ENCODE peak calls at places on chromosomes 4 and X, in nine cellular contexts. One of them, this sample, is unnamed.

GRCh38 chr4:627347-627746 is 2.0 kb downstream of the PDE6B start:
- DNase-seq in hepatocyte: no peak
- DNase-seq in NCI-H146: no peak
- DNase-seq in astrocyte of the spinal cord: no peak
- DNase-seq in GM10248: no peak
- DNase-seq in lower leg skin: no peak
- DNase-seq in fibroblast of lung: no peak
- DNase-seq in activated gamma-delta T cell treated with anti-CD3 and anti-CD28 coated beads, Interleukin-2, amount 50 U/mL, for 16 hours: no peak
- DNase-seq in pulmonary artery endothelial cell: no peak
- DNase-seq in this sample: no peak

GRCh38 chr4:179586460-179586859 is 2144.2 kb upstream of the AGA start:
- DNase-seq in hepatocyte: no peak
- DNase-seq in NCI-H146: no peak
- DNase-seq in astrocyte of the spinal cord: peak; percentile 16
- DNase-seq in GM10248: no peak
- DNase-seq in lower leg skin: no peak
- DNase-seq in fibroblast of lung: no peak
- DNase-seq in activated gamma-delta T cell treated with anti-CD3 and anti-CD28 coated beads, Interleukin-2, amount 50 U/mL, for 16 hours: no peak
- DNase-seq in pulmonary artery endothelial cell: no peak
- DNase-seq in this sample: no peak

GRCh38 chrX:40278340-40279090 is 180.8 kb upstream of the BCOR start:
- DNase-seq in hepatocyte: peak; percentile 77
- DNase-seq in NCI-H146: peak; percentile 43
- DNase-seq in astrocyte of the spinal cord: peak; percentile 49
- DNase-seq in GM10248: no peak
- DNase-seq in lower leg skin: no peak
- DNase-seq in fibroblast of lung: no peak
- DNase-seq in activated gamma-delta T cell treated with anti-CD3 and anti-CD28 coated beads, Interleukin-2, amount 50 U/mL, for 16 hours: peak; percentile 34
- DNase-seq in pulmonary artery endothelial cell: no peak
- DNase-seq in this sample: peak; percentile 1

GRCh38 chr4:137474711-137475301 is 57.5 kb downstream of the PCDH18 start:
- DNase-seq in hepatocyte: peak; percentile 76
- DNase-seq in NCI-H146: peak; percentile 30
- DNase-seq in astrocyte of the spinal cord: peak; percentile 79
- DNase-seq in GM10248: no peak
- DNase-seq in lower leg skin: no peak
- DNase-seq in fibroblast of lung: peak; percentile 85
- DNase-seq in activated gamma-delta T cell treated with anti-CD3 and anti-CD28 coated beads, Interleukin-2, amount 50 U/mL, for 16 hours: no peak
- DNase-seq in pulmonary artery endothelial cell: no peak
- DNase-seq in this sample: peak; percentile 66

GRCh38 chr4:40057540-40058091 is 966 bp downstream of the N4BP2 start:
- DNase-seq in hepatocyte: peak; percentile 91
- DNase-seq in NCI-H146: peak; percentile 91
- DNase-seq in astrocyte of the spinal cord: peak; percentile 97
- DNase-seq in GM10248: peak; percentile 90
- DNase-seq in lower leg skin: peak; percentile 89
- DNase-seq in fibroblast of lung: peak; percentile 96
- DNase-seq in activated gamma-delta T cell treated with anti-CD3 and anti-CD28 coated beads, Interleukin-2, amount 50 U/mL, for 16 hours: peak; percentile 49
- DNase-seq in pulmonary artery endothelial cell: peak; percentile 94
- DNase-seq in this sample: peak; percentile 94

GRCh38 chr4:5784960-5785611 is 74.1 kb downstream of the EVC start:
- DNase-seq in hepatocyte: no peak
- DNase-seq in NCI-H146: no peak
- DNase-seq in astrocyte of the spinal cord: no peak
- DNase-seq in GM10248: no peak
- DNase-seq in lower leg skin: no peak
- DNase-seq in fibroblast of lung: no peak
- DNase-seq in activated gamma-delta T cell treated with anti-CD3 and anti-CD28 coated beads, Interleukin-2, amount 50 U/mL, for 16 hours: no peak
- DNase-seq in pulmonary artery endothelial cell: no peak
- DNase-seq in this sample: no peak

GRCh38 chr4:51862199-51862598 is 19.2 kb downstream of the DCUN1D4 start:
- DNase-seq in hepatocyte: no peak
- DNase-seq in NCI-H146: no peak
- DNase-seq in astrocyte of the spinal cord: no peak
- DNase-seq in GM10248: no peak
- DNase-seq in lower leg skin: no peak
- DNase-seq in fibroblast of lung: no peak
- DNase-seq in activated gamma-delta T cell treated with anti-CD3 and anti-CD28 coated beads, Interleukin-2, amount 50 U/mL, for 16 hours: no peak
- DNase-seq in pulmonary artery endothelial cell: no peak
- DNase-seq in this sample: no peak

GRCh38 chr4:107747748-107748486 is 27.9 kb upstream of the PAPSS1 start:
- DNase-seq in hepatocyte: no peak
- DNase-seq in NCI-H146: peak; percentile 84
- DNase-seq in astrocyte of the spinal cord: no peak
- DNase-seq in GM10248: no peak
- DNase-seq in lower leg skin: no peak
- DNase-seq in fibroblast of lung: no peak
- DNase-seq in activated gamma-delta T cell treated with anti-CD3 and anti-CD28 coated beads, Interleukin-2, amount 50 U/mL, for 16 hours: no peak
- DNase-seq in pulmonary artery endothelial cell: no peak
- DNase-seq in this sample: peak; percentile 24

GRCh38 chrX:43702660-43703059 is 46.6 kb downstream of the MAOA start:
- DNase-seq in hepatocyte: no peak
- DNase-seq in NCI-H146: no peak
- DNase-seq in astrocyte of the spinal cord: no peak
- DNase-seq in GM10248: no peak
- DNase-seq in lower leg skin: no peak
- DNase-seq in fibroblast of lung: no peak
- DNase-seq in activated gamma-delta T cell treated with anti-CD3 and anti-CD28 coated beads, Interleukin-2, amount 50 U/mL, for 16 hours: no peak
- DNase-seq in pulmonary artery endothelial cell: no peak
- DNase-seq in this sample: peak; percentile 1

GRCh38 chr4:117771647-117772337 is 262.5 kb upstream of the NDST3 start:
- DNase-seq in hepatocyte: no peak
- DNase-seq in NCI-H146: no peak
- DNase-seq in astrocyte of the spinal cord: no peak
- DNase-seq in GM10248: no peak
- DNase-seq in lower leg skin: no peak
- DNase-seq in fibroblast of lung: no peak
- DNase-seq in activated gamma-delta T cell treated with anti-CD3 and anti-CD28 coated beads, Interleukin-2, amount 50 U/mL, for 16 hours: no peak
- DNase-seq in pulmonary artery endothelial cell: no peak
- DNase-seq in this sample: no peak

GRCh38 chr4:22688236-22688635 is 4.5 kb upstream of the GBA3 start:
- DNase-seq in hepatocyte: no peak
- DNase-seq in NCI-H146: no peak
- DNase-seq in astrocyte of the spinal cord: peak; percentile 10
- DNase-seq in GM10248: no peak
- DNase-seq in lower leg skin: no peak
- DNase-seq in fibroblast of lung: no peak
- DNase-seq in activated gamma-delta T cell treated with anti-CD3 and anti-CD28 coated beads, Interleukin-2, amount 50 U/mL, for 16 hours: no peak
- DNase-seq in pulmonary artery endothelial cell: no peak
- DNase-seq in this sample: no peak

GRCh38 chr4:76198411-76199237 is 15.0 kb downstream of the SCARB2 start:
- DNase-seq in hepatocyte: peak; percentile 88
- DNase-seq in NCI-H146: peak; percentile 80
- DNase-seq in astrocyte of the spinal cord: peak; percentile 89
- DNase-seq in GM10248: peak; percentile 61
- DNase-seq in lower leg skin: peak; percentile 67
- DNase-seq in fibroblast of lung: peak; percentile 93
- DNase-seq in activated gamma-delta T cell treated with anti-CD3 and anti-CD28 coated beads, Interleukin-2, amount 50 U/mL, for 16 hours: no peak
- DNase-seq in pulmonary artery endothelial cell: peak; percentile 73
- DNase-seq in this sample: peak; percentile 98

GRCh38 chrX:69085151-69085550 is 80.1 kb downstream of the PJA1 start:
- DNase-seq in hepatocyte: no peak
- DNase-seq in NCI-H146: no peak
- DNase-seq in astrocyte of the spinal cord: no peak
- DNase-seq in GM10248: no peak
- DNase-seq in lower leg skin: no peak
- DNase-seq in fibroblast of lung: no peak
- DNase-seq in activated gamma-delta T cell treated with anti-CD3 and anti-CD28 coated beads, Interleukin-2, amount 50 U/mL, for 16 hours: no peak
- DNase-seq in pulmonary artery endothelial cell: no peak
- DNase-seq in this sample: no peak

GRCh38 chrX:154114652-154115051 is 17.1 kb upstream of the MECP2 start:
- DNase-seq in hepatocyte: no peak
- DNase-seq in NCI-H146: no peak
- DNase-seq in astrocyte of the spinal cord: no peak
- DNase-seq in GM10248: no peak
- DNase-seq in lower leg skin: no peak
- DNase-seq in fibroblast of lung: no peak
- DNase-seq in activated gamma-delta T cell treated with anti-CD3 and anti-CD28 coated beads, Interleukin-2, amount 50 U/mL, for 16 hours: no peak
- DNase-seq in pulmonary artery endothelial cell: no peak
- DNase-seq in this sample: no peak

GRCh38 chrX:67693928-67694327 is 150.1 kb downstream of the AR start:
- DNase-seq in hepatocyte: no peak
- DNase-seq in NCI-H146: no peak
- DNase-seq in astrocyte of the spinal cord: no peak
- DNase-seq in GM10248: no peak
- DNase-seq in lower leg skin: no peak
- DNase-seq in fibroblast of lung: peak; percentile 10
- DNase-seq in activated gamma-delta T cell treated with anti-CD3 and anti-CD28 coated beads, Interleukin-2, amount 50 U/mL, for 16 hours: no peak
- DNase-seq in pulmonary artery endothelial cell: no peak
- DNase-seq in this sample: no peak

GRCh38 chr4:182240161-182241130 is 2.8 kb upstream of the TENM3 start:
- DNase-seq in hepatocyte: peak; percentile 66
- DNase-seq in NCI-H146: no peak
- DNase-seq in astrocyte of the spinal cord: peak; percentile 69
- DNase-seq in GM10248: no peak
- DNase-seq in lower leg skin: no peak
- DNase-seq in fibroblast of lung: peak; percentile 86
- DNase-seq in activated gamma-delta T cell treated with anti-CD3 and anti-CD28 coated beads, Interleukin-2, amount 50 U/mL, for 16 hours: no peak
- DNase-seq in pulmonary artery endothelial cell: no peak
- DNase-seq in this sample: no peak

This sample was measured in NCI-H1092 treated with DMSO at 0.1 percent for 48 hours.